ENCODE peak calls at places on chromosomes 6 and 20, in six cellular contexts. E, Y, I, U, S and Z are unnamed samples.
A peak's percentile ranks its signal among the peaks of the same experiment; 100 is the strongest.

GRCh38 chr6:70180904-70181599 is 121.8 kb downstream of the COL9A1 start:
- DNase-seq in E (no peak), Y (no peak), I (no peak), U (no peak), S (no peak), Z (no peak)

GRCh38 chr6:161370882-161371281 is 97.0 kb upstream of the AGPAT4 start:
- DNase-seq in E (peak; percentile 66), Y (peak; percentile 55), I (peak; percentile 79), U (peak; percentile 69), S (peak; percentile 78), Z (peak; percentile 86)

GRCh38 chr6:138765896-138766487 is 7.6 kb upstream of the CCDC28A start:
- DNase-seq in E (no peak), Y (peak; percentile 22), I (peak; percentile 70), U (no peak), S (peak; percentile 72), Z (peak; percentile 52)

GRCh38 chr6:49050606-49051005 is 412.4 kb downstream of the MMUT start:
- DNase-seq in E (no peak), Y (no peak), I (no peak), U (no peak), S (no peak), Z (no peak)

GRCh38 chr6:13281630-13282156 is 46.6 kb downstream of the TBC1D7 start:
- DNase-seq in E (no peak), Y (no peak), I (no peak), U (no peak), S (no peak), Z (no peak)

GRCh38 chr6:159969204-159969912 is 476 bp downstream of the IGF2R start:
- DNase-seq in E (peak; percentile 73), Y (no peak), I (no peak), U (no peak), S (peak; percentile 58), Z (peak; percentile 32)

GRCh38 chr6:128412680-128413079 is 107.7 kb downstream of the PTPRK start:
- DNase-seq in E (no peak), Y (no peak), I (no peak), U (no peak), S (no peak), Z (peak; percentile 35)

GRCh38 chr20:31452575-31452974 is 12.1 kb downstream of the DEFB123 start:
- DNase-seq in E (no peak), Y (no peak), I (no peak), U (no peak), S (no peak), Z (no peak)

GRCh38 chr20:50108571-50109235 is 4.2 kb downstream of the UBE2V1 start:
- DNase-seq in E (no peak), Y (no peak), I (no peak), U (no peak), S (no peak), Z (no peak)

GRCh38 chr6:3456395-3456767 is 469 bp downstream of the SLC22A23 start:
- DNase-seq in E (no peak), Y (no peak), I (no peak), U (no peak), S (no peak), Z (no peak)

GRCh38 chr6:81446509-81446908 is 306.0 kb downstream of the TENT5A start:
- DNase-seq in E (no peak), Y (no peak), I (no peak), U (no peak), S (no peak), Z (no peak)

GRCh38 chr6:81451787-81452186 is 300.7 kb downstream of the TENT5A start:
- DNase-seq in E (no peak), Y (no peak), I (peak; percentile 84), U (no peak), S (peak; percentile 85), Z (peak; percentile 72)

DNA sequence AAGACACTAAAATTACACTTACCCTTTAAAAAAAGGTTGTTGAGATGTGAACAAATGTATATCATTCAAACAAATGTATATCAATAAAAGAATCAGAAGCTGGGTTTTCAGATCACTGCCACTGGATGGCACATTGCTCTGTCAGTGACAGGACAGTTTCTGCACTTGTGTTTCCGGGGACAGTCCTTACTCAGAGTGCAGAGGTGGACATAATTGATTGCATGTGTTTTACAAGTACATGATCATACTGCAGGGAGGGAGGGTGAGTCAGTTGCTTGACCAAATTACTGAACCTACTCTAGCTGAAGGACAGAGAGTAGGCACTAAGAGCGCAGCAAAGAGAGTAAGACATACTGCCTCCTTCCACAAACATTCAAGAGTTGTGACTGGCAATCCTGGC is 302.3 kb downstream of the TENT5A start:
- DNase-seq in E (no peak), Y (no peak), I (peak; percentile 16), U (no peak), S (peak; percentile 25), Z (peak; percentile 5)
- TF ChIP-seq CTCF in E (no peak), Y (no peak), I (no peak), U (no peak), S (no peak), Z (no peak)

GRCh38 chr6:74409447-74409846 is 713.4 kb downstream of the CD109 start:
- DNase-seq in E (no peak), Y (peak; percentile 60), I (peak; percentile 86), U (no peak), S (peak; percentile 86), Z (peak; percentile 81)

GRCh38 chr6:74415056-74415455 is 719.1 kb downstream of the CD109 start:
- DNase-seq in E (no peak), Y (no peak), I (peak; percentile 40), U (no peak), S (no peak), Z (no peak)

GRCh38 chr6:74408844-74409243 is 712.8 kb downstream of the CD109 start:
- DNase-seq in E (no peak), Y (no peak), I (peak; percentile 19), U (no peak), S (no peak), Z (no peak)

DNA sequence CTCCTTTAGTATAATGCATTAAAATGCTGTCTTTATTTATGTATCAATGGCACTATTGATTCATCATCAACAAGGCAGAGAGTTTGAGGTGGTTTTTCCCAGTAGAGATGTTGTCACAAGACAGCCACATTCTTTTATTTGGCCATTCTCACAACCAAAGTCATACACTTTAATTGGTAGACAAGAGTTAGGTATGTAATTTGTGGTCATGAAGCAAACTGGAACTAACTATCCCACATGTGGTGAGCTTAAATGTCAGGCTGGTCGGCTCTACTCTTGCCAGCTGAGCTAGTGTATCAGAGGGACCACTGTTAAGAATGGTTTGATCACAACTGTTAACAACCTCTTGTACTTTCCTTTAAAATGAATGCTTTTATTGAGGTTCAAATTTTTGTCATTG is 714.6 kb downstream of the CD109 start:
- DNase-seq in E (no peak), Y (no peak), I (peak; percentile 3), U (no peak), S (peak; percentile 76), Z (no peak)
- H3K4me3 ChIP-seq in E (no peak overlapping the region), Y (no peak overlapping the region), I (no peak overlapping the region), U (no peak overlapping the region), S (no peak overlapping the region), Z (no peak overlapping the region)

GRCh38 chr6:168201799-168202198 is 117.8 kb downstream of the DACT2 start:
- DNase-seq in E (no peak), Y (no peak), I (no peak), U (no peak), S (no peak), Z (no peak)

GRCh38 chr6:168197636-168198301 is 118.8 kb upstream of the FRMD1 start:
- DNase-seq in E (no peak), Y (no peak), I (no peak), U (no peak), S (no peak), Z (no peak)

GRCh38 chr6:168200571-168201134 is 118.9 kb downstream of the DACT2 start:
- DNase-seq in E (no peak), Y (no peak), I (no peak), U (no peak), S (no peak), Z (no peak)

GRCh38 chr6:168198302-168199180 is 119.5 kb upstream of the FRMD1 start:
- DNase-seq in E (no peak), Y (no peak), I (no peak), U (no peak), S (no peak), Z (no peak)

GRCh38 chr6:168201383-168201782 is 118.2 kb downstream of the DACT2 start:
- DNase-seq in E (no peak), Y (no peak), I (no peak), U (no peak), S (no peak), Z (no peak)
- TF ChIP-seq CTCF in E (no peak), Y (peak; percentile 83), I (no peak), U (no peak), S (no peak), Z (no peak)

GRCh38 chr6:40172272-40172671 is 238.0 kb upstream of the MOCS1 start:
- DNase-seq in E (no peak), Y (no peak), I (no peak), U (no peak), S (no peak), Z (no peak)

GRCh38 chr6:40171343-40171742 is 237.1 kb upstream of the MOCS1 start:
- DNase-seq in E (no peak), Y (no peak), I (no peak), U (no peak), S (no peak), Z (peak; percentile 52)

GRCh38 chr6:40166963-40167362 is 232.7 kb upstream of the MOCS1 start:
- DNase-seq in E (no peak), Y (no peak), I (no peak), U (no peak), S (no peak), Z (peak; percentile 39)

GRCh38 chr6:40170856-40171255 is 236.6 kb upstream of the MOCS1 start:
- DNase-seq in E (no peak), Y (no peak), I (no peak), U (no peak), S (no peak), Z (peak; percentile 9)

GRCh38 chr6:40169878-40170277 is 235.6 kb upstream of the MOCS1 start:
- DNase-seq in E (no peak), Y (no peak), I (no peak), U (no peak), S (no peak), Z (no peak)
- H3K4me3 ChIP-seq in E (no peak overlapping the region), Y (no peak overlapping the region), I (no peak overlapping the region), U (no peak overlapping the region), S (no peak overlapping the region), Z (no peak overlapping the region)

DNA sequence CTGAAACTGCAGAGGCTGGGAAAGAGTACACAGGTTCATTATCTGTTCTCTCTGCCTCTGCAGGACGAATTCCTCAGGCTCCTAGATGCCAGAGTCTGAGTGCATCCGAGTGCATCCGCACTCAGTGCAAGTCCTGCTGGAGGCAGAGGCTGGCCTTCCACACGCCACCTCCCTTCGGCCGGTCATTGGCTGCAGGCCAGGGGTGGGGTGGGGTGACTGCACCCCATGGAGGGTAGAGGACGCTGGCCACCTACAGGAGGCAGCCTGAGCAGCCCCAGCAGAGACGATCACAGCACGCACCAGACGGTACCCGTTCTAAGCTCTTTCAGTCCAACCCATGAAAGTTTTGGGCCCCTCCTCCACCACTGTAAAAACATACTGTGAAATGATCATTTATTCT is 11.7 kb downstream of the SFT2D1 start:
- DNase-seq in E (peak; percentile 54), Y (no peak), I (peak; percentile 42), U (no peak), S (peak; percentile 45), Z (peak; percentile 28)
- TF ChIP-seq CTCF in E (no peak), Y (no peak), I (no peak), U (no peak), S (peak; percentile 26), Z (no peak)

GRCh38 chr20:1946762-1947534 is 46.9 kb downstream of the PDYN start:
- DNase-seq in E (peak; percentile 81), Y (no peak), I (peak; percentile 17), U (no peak), S (no peak), Z (peak; percentile 85)
- H3K4me3 ChIP-seq in E (peak overlapping the region; percentile 14), Y (no peak overlapping the region), I (peak overlapping the region; percentile 2), U (no peak overlapping the region), S (no peak overlapping the region), Z (no peak overlapping the region)